ENCODE peak calls at places on chromosomes 3 and 15, in six cellular contexts. A is HFF-Myc, L is germinal center, N is NCI-H187 treated with DMSO at 0.1 percent for 48 hours, O is ecto neural progenitor cell, P is GM18507. T is an unnamed sample.

GRCh38 chr3:37653466-37653865 is 208.2 kb upstream of the CTDSPL start:
- DNase-seq in O (no peak), L (no peak), A (no peak), N (no peak), P (no peak), T (no peak)

GRCh38 chr3:36674816-36675215 is 89.5 kb downstream of the DCLK3 start:
- DNase-seq in A (no peak), N (no peak), P (no peak), O (no peak), L (no peak), T (no peak)

GRCh38 chr3:45109736-45110135 is 36.4 kb downstream of the CDCP1 start:
- DNase-seq in L (no peak), A (no peak), P (no peak), O (no peak), N (no peak), T (no peak)

GRCh38 chr15:26891448-26891881 is 24.6 kb downstream of the GABRA5 start:
- DNase-seq in N (no peak), P (no peak), O (peak), A (peak), L (peak), T (peak)

GRCh38 chr3:159766563-159767185 is 222.0 kb upstream of the IL12A start:
- DNase-seq in A (no peak), P (no peak), N (no peak), O (no peak), L (peak), T (peak)

GRCh38 chr15:31358957-31359721 is 32.5 kb downstream of the KLF13 start:
- DNase-seq in L (no peak), P (no peak), N (no peak), O (no peak), A (no peak), T (peak)

GRCh38 chr3:141454906-141455602 is 31.8 kb upstream of the RASA2 start:
- DNase-seq in L (peak), O (no peak), N (peak), P (peak), A (peak), T (peak)

GRCh38 chr15:69780374-69780773 is 317.3 kb downstream of the TLE3 start:
- DNase-seq in P (no peak), L (no peak), A (no peak), O (peak), N (no peak), T (no peak)

GRCh38 chr3:159236306-159236705 is 434.5 kb downstream of the MFSD1 start:
- DNase-seq in O (no peak), A (no peak), N (no peak), P (no peak), L (no peak), T (no peak)

GRCh38 chr15:57496946-57497944 is 94.5 kb upstream of the MYZAP start:
- DNase-seq in P (no peak), L (no peak), N (peak), A (no peak), O (no peak), T (peak)